ENCODE peak calls at places on chromosomes 4 and X, in four cellular contexts. P is IMR-90, B is H9, H is mesenchymal stem cell. M is an unnamed sample. For H3K9me3, the result is how much of the 10 kb centered on the place peaks cover.

GRCh38 chr4:156718226-156718625 is 253.4 kb downstream of the PDGFC start:
- DNase-seq in P (peak), B (no peak), H (no peak), M (peak)

GRCh38 chr4:133000012-133000411 is 149.1 kb upstream of the PCDH10 start:
- DNase-seq in P (no peak), B (no peak), H (peak), M (peak)

GRCh38 chrX:69424161-69424560 is 80.0 kb upstream of the NALF2 start:
- DNase-seq in P (peak), B (no peak), H (peak), M (no peak)

GRCh38 chr4:150886597-150886996 is 128.5 kb downstream of the LRBA start:
- DNase-seq in P (peak), B (no peak), H (peak), M (no peak)

GRCh38 chr4:186104114-186104894 is at the start of gene FAM149A:
- DNase-seq in P (no peak), B (peak), H (no peak), M (no peak)

GRCh38 chrX:129781134-129782014 is 1.6 kb downstream of the SASH3 start:
- DNase-seq in P (no peak), B (no peak), H (no peak), M (no peak)

GRCh38 chr4:89117115-89117514 is 5.8 kb downstream of the TIGD2 start:
- DNase-seq in P (no peak), B (no peak), H (no peak), M (no peak)

GRCh38 chr4:26220704-26221103 is 100.1 kb upstream of the RBPJ start:
- DNase-seq in P (peak), B (no peak), H (peak), M (peak)

GRCh38 chr4:173521474-173522159 is 8.4 kb downstream of the HAND2 start:
- DNase-seq in P (no peak), B (no peak), H (peak), M (no peak)

GRCh38 chr4:173524218-173525117 is 5.6 kb downstream of the HAND2 start:
- DNase-seq in P (no peak), B (peak), H (peak), M (no peak)

GRCh38 chr4:173520921-173521473 is 9.0 kb downstream of the HAND2 start:
- DNase-seq in P (no peak), B (no peak), H (peak), M (no peak)

GRCh38 chr4:173522160-173522873 is 7.7 kb downstream of the HAND2 start:
- DNase-seq in P (peak), B (peak), H (peak), M (peak)

GRCh38 chr4:173522874-173523395 is 7.1 kb downstream of the HAND2 start:
- DNase-seq in P (no peak), B (no peak), H (peak), M (no peak)
- H3K9me3 ChIP-seq in P (under half), B (under half), H (under half), M (under half)

DNA sequence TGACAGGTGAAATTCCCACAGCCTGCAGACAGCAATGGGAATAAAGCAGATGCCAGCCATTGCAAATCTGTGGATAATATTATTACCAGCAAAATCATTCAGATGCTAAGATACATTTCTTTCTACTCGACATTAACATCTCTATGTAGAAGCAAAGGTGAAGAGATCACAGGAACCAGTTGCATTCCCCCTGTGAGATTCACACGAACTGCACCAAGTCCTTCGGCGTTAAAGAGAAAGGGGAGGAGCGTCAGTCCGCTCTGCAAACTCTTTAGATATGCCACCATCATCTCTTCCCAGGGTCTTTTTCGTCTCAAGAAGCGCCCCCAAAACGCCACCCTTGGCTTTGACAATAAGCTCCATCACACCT is 1.9 kb downstream of the NEUROG2 start:
- DNase-seq in P (no peak), B (peak), H (no peak), M (peak)
- H3K14ac ChIP-seq in P (no peak), B (no peak), H (no peak), M (no peak)

GRCh38 chr4:103199009-103199408 is 866 bp upstream of the CENPE start:
- DNase-seq in P (no peak), B (no peak), H (no peak), M (no peak)

GRCh38 chr4:103201724-103202123 is 3.6 kb upstream of the CENPE start:
- DNase-seq in P (no peak), B (no peak), H (no peak), M (no peak)

GRCh38 chr4:103197765-103198110 is 405 bp downstream of the CENPE start:
- DNase-seq in P (no peak), B (no peak), H (no peak), M (no peak)

GRCh38 chr4:103201254-103201653 is 3.1 kb upstream of the CENPE start:
- DNase-seq in P (no peak), B (no peak), H (no peak), M (no peak)

GRCh38 chr4:103198111-103198765 is at the start of gene CENPE:
- DNase-seq in P (peak), B (peak), H (peak), M (peak)
- H3K4ac ChIP-seq in P (peak), B (no peak), H (no peak), M (peak)

GRCh38 chrX:40055495-40055894 is 42.3 kb downstream of the BCOR start:
- DNase-seq in P (peak), B (no peak), H (no peak), M (no peak)

GRCh38 chrX:40049084-40049641 is 48.6 kb downstream of the BCOR start:
- DNase-seq in P (no peak), B (no peak), H (no peak), M (no peak)

GRCh38 chrX:40047485-40047884 is 50.3 kb downstream of the BCOR start:
- DNase-seq in P (no peak), B (no peak), H (no peak), M (no peak)

GRCh38 chrX:40054793-40055192 is 43.0 kb downstream of the BCOR start:
- DNase-seq in P (peak), B (no peak), H (peak), M (peak)

GRCh38 chrX:40050532-40050931 is 47.2 kb downstream of the BCOR start:
- DNase-seq in P (no peak), B (no peak), H (no peak), M (no peak)
- H3K9me3 ChIP-seq in P (under half), B (under half), H (half or more), M (under half)

GRCh38 chr4:6527683-6528595 is 47.0 kb upstream of the MAN2B2 start:
- DNase-seq in P (no peak), B (no peak), H (no peak), M (no peak)
- H3K14ac ChIP-seq in P (no peak), B (peak), H (no peak), M (no peak)

GRCh38 chrX:47232803-47233332 is at the start of gene USP11:
- DNase-seq in P (peak), B (peak), H (peak), M (no peak)

GRCh38 chrX:47232197-47232802 is 509 bp upstream of the USP11 start:
- DNase-seq in P (no peak), B (no peak), H (no peak), M (peak)

GRCh38 chrX:47234583-47234982 is 1.8 kb downstream of the USP11 start:
- DNase-seq in P (peak), B (no peak), H (no peak), M (no peak)

GRCh38 chrX:47233333-47234113 is 714 bp downstream of the USP11 start:
- DNase-seq in P (peak), B (peak), H (peak), M (peak)

DNA sequence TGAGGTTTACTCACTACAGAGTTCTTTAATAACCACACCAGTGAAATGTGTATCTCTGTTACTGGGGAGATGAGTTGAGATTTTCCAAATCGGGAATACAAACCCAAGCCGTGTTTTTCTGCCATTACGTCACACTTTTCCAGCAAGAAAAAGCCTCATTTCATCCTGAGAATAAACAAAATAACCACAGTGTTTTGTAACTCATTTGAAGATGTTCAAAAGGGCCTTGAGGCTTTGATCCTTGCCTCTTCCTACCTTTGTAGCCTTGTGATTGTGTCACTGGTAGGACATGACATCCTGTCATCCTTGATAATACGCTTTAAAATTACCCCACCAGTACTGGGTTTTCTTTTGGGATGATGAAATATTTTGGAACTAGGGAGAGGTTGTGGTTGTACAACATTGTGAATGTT is 2.9 kb downstream of the USP11 start:
- DNase-seq in P (peak), B (no peak), H (peak), M (no peak)
- H3K4ac ChIP-seq in P (no peak), B (no peak), H (no peak), M (no peak)

DNA sequence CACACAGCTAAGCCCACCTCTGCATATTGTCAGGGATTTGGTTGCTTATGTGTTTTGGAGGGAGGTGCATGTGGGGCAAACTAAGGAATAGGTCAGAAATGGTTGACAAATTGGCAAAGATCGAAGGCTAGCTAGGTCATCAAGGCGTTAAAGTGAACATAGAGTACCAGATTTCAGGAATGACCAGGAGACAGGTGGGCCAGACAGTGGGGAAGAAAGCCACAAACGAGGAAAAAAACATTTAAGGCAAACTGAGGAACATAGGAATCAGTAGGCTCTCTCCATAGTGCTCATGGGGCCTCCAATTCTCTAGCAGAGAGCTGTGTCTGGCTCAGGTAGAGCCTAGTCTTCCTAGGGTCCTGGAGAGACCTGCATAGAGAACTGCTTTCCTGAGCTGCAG is 57.4 kb downstream of the CNGA2 start:
- DNase-seq in P (no peak), B (no peak), H (no peak), M (no peak)
- H3K9me3 ChIP-seq in P (under half), B (half or more), H (under half), M (under half)

DNA sequence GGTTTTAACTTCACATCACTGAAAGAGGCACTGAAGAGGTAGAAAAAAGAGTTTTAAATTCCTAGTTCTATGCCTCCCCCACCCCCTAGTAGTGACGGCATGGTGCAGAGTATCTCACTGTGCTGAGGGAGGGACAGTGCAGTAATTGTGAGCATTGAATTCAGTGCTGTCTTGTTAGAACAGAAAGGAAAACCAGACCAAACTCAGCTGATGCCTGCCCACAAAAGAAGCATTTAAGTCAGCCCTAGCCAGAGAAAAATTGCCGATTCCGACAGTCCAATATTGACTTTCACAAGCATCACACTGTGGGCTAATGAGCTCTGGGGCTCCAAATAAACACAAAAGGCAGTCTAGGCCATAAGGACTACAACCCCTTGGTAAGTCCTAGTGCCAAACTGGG is 417.7 kb downstream of the AR start:
- DNase-seq in P (no peak), B (no peak), H (no peak), M (no peak)
- H3K14ac ChIP-seq in P (no peak), B (no peak), H (no peak), M (no peak)

M was measured in trophoblast cell.